ENCODE peak calls at places on chromosomes 13 and 19, in four cellular contexts. O is Daoy, A is heart left ventricle, M is GM03348. H is an unnamed sample.

GRCh38 chr19:16118489-16119033 is 6.9 kb downstream of the RAB8A start:
- DNase-seq in A (no peak), M (no peak), O (no peak), H (no peak)

GRCh38 chr19:44725251-44725650 is 23.3 kb upstream of the BCL3 start:
- DNase-seq in A (no peak), O (no peak), M (no peak), H (no peak)

GRCh38 chr13:75365724-75366173 is 116.2 kb downstream of the TBC1D4 start:
- DNase-seq in A (no peak), O (peak), M (peak), H (peak)

GRCh38 chr19:11345122-11345752 is 831 bp downstream of the TMEM205 start:
- DNase-seq in O (peak), A (no peak), M (no peak), H (no peak)

GRCh38 chr19:33292595-33293254 is 9.6 kb downstream of the CEBPA start:
- DNase-seq in A (peak), M (no peak), O (peak), H (peak)

GRCh38 chr13:91592050-91593014 is 193.9 kb downstream of the GPC5 start:
- DNase-seq in O (no peak), M (no peak), A (no peak), H (no peak)

GRCh38 chr13:29520671-29521070 is 74.8 kb downstream of the SLC7A1 start:
- DNase-seq in M (peak), O (peak), A (no peak), H (peak)

GRCh38 chr13:97221989-97222700 is at the start of gene MBNL2:
- DNase-seq in M (peak), O (peak), A (peak), H (peak)

GRCh38 chr13:89695343-89696257 is 1651.9 kb upstream of the MIR17HG start:
- DNase-seq in O (no peak), A (no peak), M (peak), H (peak)

GRCh38 chr19:48190288-48191284 is 20.1 kb downstream of the ZSWIM9 start:
- DNase-seq in A (no peak), O (peak), M (peak), H (peak)

GRCh38 chr19:23943411-23943810 is 28.7 kb downstream of the ZNF726 start:
- DNase-seq in A (no peak), O (no peak), M (no peak), H (no peak)

GRCh38 chr13:84500016-84500415 is 617.7 kb upstream of the SLITRK1 start:
- DNase-seq in M (no peak), A (no peak), O (no peak), H (no peak)

GRCh38 chr13:61728468-61728867 is 312.8 kb upstream of the PCDH20 start:
- DNase-seq in M (peak), A (no peak), O (peak), H (peak)

GRCh38 chr19:46718157-46718933 is 1.4 kb upstream of the PRKD2 start:
- DNase-seq in M (no peak), O (no peak), A (peak), H (peak)

GRCh38 chr13:100433475-100433874 is 155.1 kb downstream of the GGACT start:
- DNase-seq in O (no peak), A (no peak), M (no peak), H (no peak)

GRCh38 chr19:30450101-30450500 is 77.9 kb downstream of the ZNF536 start:
- DNase-seq in M (peak), O (peak), A (no peak), H (peak)

GRCh38 chr13:26811636-26812035 is 51.0 kb upstream of the GPR12 start:
- DNase-seq in O (peak), M (no peak), A (no peak), H (no peak)

GRCh38 chr13:79749985-79750551 is 269.1 kb downstream of the NDFIP2 start:
- DNase-seq in O (peak), M (peak), A (no peak), H (peak)

GRCh38 chr13:111202745-111203144 is 87.6 kb downstream of the ARHGEF7 start:
- DNase-seq in A (no peak), O (peak), M (peak), H (peak)

GRCh38 chr19:6828698-6829633 is 56.5 kb downstream of the VAV1 start:
- DNase-seq in M (no peak), O (peak), A (no peak), H (no peak)

GRCh38 chr13:26941345-26942174 is 181.0 kb upstream of the GPR12 start:
- DNase-seq in O (peak), M (peak), A (no peak), H (peak)

GRCh38 chr19:11435833-11436313 is 438 bp downstream of the PRKCSH start:
- DNase-seq in A (no peak), O (no peak), M (peak), H (peak)

GRCh38 chr19:38632476-38633213 is 13.7 kb downstream of the EIF3K start:
- DNase-seq in O (no peak), M (no peak), A (no peak), H (no peak)

GRCh38 chr19:45779231-45780145 is 2.8 kb downstream of the DMPK start:
- DNase-seq in A (peak), O (peak), M (peak), H (no peak)

GRCh38 chr19:1170938-1171754 is 2.9 kb downstream of the SBNO2 start:
- DNase-seq in A (no peak), M (no peak), O (no peak), H (no peak)

GRCh38 chr13:75319244-75319643 is 162.7 kb downstream of the TBC1D4 start:
- DNase-seq in A (no peak), M (peak), O (peak), H (peak)

GRCh38 chr19:42442833-42443232 is at the start of gene CXCL17:
- DNase-seq in A (no peak), M (no peak), O (no peak), H (no peak)

GRCh38 chr19:49475995-49476880 is 2.2 kb downstream of the FLT3LG start:
- DNase-seq in A (peak), M (peak), O (peak), H (no peak)

GRCh38 chr13:98175823-98176222 is 1.2 kb downstream of the RNF113B start:
- DNase-seq in O (no peak), M (no peak), A (no peak), H (no peak)

GRCh38 chr13:46615888-46616531 is 63.0 kb downstream of the LRCH1 start:
- DNase-seq in A (no peak), M (no peak), O (no peak), H (no peak)

H was measured in RPMI7951.